ENCODE peak calls at places on chromosomes 11 and 22, in six cellular contexts. P, A, T, L, X and F are unnamed samples.
A peak's percentile ranks its signal among the peaks of the same experiment; 100 is the strongest.

GRCh38 chr11:64791781-64792291 is 11.2 kb downstream of the MAP4K2 start:
- DNase-seq in P (no peak), L (no peak), A (no peak), T (no peak), X (no peak), F (no peak)

GRCh38 chr11:7667460-7667859 is 5.8 kb downstream of the CYB5R2 start:
- DNase-seq in A (no peak), T (no peak), X (no peak), P (no peak), L (no peak), F (no peak)

GRCh38 chr11:63682045-63682915 is 980 bp downstream of the RTN3 start:
- DNase-seq in P (no peak), X (no peak), A (no peak), T (peak; percentile 24), L (no peak), F (no peak)

GRCh38 chr11:78365381-78365792 is 52.2 kb downstream of the GAB2 start:
- DNase-seq in P (no peak), T (peak; percentile 85), L (no peak), A (no peak), X (no peak), F (no peak)

GRCh38 chr11:102981324-102981910 is 25.9 kb upstream of the MMP13 start:
- DNase-seq in X (no peak), T (no peak), L (no peak), A (no peak), P (no peak), F (no peak)

GRCh38 chr11:72228229-72228843 is 3.8 kb downstream of the INPPL1 start:
- DNase-seq in L (no peak), A (no peak), P (no peak), X (no peak), T (no peak), F (no peak)

GRCh38 chr22:45319319-45319675 is 9.6 kb downstream of the FAM118A start:
- DNase-seq in L (no peak), T (no peak), P (no peak), X (no peak), A (no peak), F (no peak)

GRCh38 chr22:37519268-37520195 is at the start of gene CARD10:
- DNase-seq in L (no peak), T (peak; percentile 30), P (no peak), X (no peak), A (peak; percentile 85), F (no peak)

GRCh38 chr11:125281831-125282595 is 117.5 kb downstream of the PKNOX2 start:
- DNase-seq in A (no peak), X (no peak), T (no peak), L (no peak), P (no peak), F (no peak)

GRCh38 chr11:122368796-122369195 is 252.8 kb upstream of the BLID start:
- DNase-seq in L (no peak), X (no peak), A (no peak), T (no peak), P (no peak), F (no peak)
- H3K4me3 ChIP-seq in L (no peak overlapping the region), X (no peak overlapping the region), A (no peak overlapping the region), T (no peak overlapping the region), P (no peak overlapping the region), F (no peak overlapping the region)

DNA sequence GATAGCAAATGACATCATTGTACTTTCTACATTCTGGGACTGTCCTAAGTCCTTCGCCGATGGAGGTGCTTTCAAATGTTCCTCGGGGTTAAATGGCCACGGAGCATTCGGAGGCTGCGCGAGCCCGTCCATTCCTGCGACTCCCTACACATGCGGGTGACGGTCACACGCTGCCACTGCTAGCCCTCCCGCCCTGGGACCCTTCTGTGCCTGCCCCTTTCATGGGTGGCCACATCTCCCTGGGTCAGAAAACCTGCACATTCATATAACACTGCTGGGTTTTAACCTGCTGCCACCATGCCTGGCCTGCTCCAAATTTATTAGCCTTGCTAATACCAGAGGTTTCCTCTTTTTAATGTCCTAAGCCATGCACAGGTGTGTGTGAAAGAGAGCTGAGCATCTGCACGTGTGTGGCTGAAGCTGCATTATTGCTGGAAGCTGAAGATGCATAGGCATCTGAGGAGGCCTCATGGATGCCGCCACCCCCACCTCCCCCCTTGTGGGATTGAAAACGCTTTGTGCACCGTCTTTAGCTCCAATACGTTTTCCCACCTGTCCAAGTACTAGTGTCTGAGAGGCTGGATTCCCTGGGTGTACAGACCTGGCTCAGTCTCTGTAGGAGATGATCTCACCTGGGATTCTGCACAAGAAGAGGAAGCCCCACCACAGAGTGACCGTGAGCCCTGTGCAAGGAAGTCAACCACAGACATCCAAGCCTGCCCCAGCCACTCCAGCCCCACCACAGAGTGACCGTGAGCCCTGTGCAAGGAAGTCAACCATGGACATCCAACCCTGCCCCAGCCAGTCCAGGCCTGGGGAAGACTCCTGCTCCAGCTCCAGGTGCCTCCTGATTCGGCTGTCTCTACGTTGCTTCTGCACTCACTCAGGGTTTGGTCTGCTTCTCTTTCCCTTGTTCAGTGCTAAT is 626.4 kb downstream of the BRD1 start:
- DNase-seq in P (no peak), L (no peak), A (peak; percentile 29), X (no peak), T (no peak), F (no peak)
- H3K9me3 ChIP-seq in P (no peaks in the 10 kb centered on the region), L (no peaks in the 10 kb centered on the region), A (no peaks in the 10 kb centered on the region), X (no peaks in the 10 kb centered on the region), T (peaks cover 2% of the 10 kb centered on the region), F (no peaks in the 10 kb centered on the region)

GRCh38 chr11:117183724-117184349 is 5.3 kb downstream of the SIDT2 start:
- DNase-seq in T (no peak), P (peak; percentile 5), X (no peak), A (peak; percentile 58), L (no peak), F (no peak)
- H3K36me3 ChIP-seq in T (peaks cover 9% of the 10 kb centered on the region), P (peaks cover 2% of the 10 kb centered on the region), X (peaks cover 10% of the 10 kb centered on the region), A (peaks cover 57% of the 10 kb centered on the region), L (peaks cover 29% of the 10 kb centered on the region), F (peaks cover 9% of the 10 kb centered on the region)

GRCh38 chr11:70525006-70525405 is 126.7 kb downstream of the CTTN start:
- DNase-seq in A (peak; percentile 32), L (no peak), T (no peak), X (no peak), P (no peak), F (no peak)
- H3K4me3 ChIP-seq in A (no peak overlapping the region), L (no peak overlapping the region), T (no peak overlapping the region), X (no peak overlapping the region), P (no peak overlapping the region), F (no peak overlapping the region)

DNA sequence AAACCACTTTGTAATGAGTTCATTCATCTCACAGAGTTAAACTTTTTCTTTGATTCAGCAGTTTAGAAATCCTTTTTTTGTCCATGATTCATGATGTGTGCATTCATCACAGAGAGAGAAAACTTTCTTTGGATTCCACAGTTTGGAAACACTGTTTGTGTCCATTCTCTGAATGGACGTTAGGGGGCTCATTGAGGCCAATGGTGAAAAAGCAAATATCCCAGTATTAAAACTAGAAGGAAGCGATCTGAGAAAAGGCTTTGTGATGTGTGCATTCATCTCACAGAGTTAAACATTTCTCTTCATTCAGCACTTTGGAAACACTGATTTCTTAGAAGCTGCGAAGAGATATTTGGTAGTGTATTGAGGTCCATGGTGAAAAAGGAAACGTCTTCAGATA is 155.6 kb upstream of the TRIM48 start:
- DNase-seq in P (no peak), L (no peak), A (no peak), T (no peak), X (no peak), F (no peak)
- H3K9me3 ChIP-seq in P (peaks cover 72% of the 10 kb centered on the region), L (peaks cover 8% of the 10 kb centered on the region), A (no peaks in the 10 kb centered on the region), T (peaks cover 2% of the 10 kb centered on the region), X (peaks cover 34% of the 10 kb centered on the region), F (no peaks in the 10 kb centered on the region)

GRCh38 chr22:23196165-23196564 is 15.9 kb downstream of the BCR start:
- DNase-seq in P (no peak), L (no peak), X (no peak), T (no peak), A (no peak), F (no peak)
- H3K36me3 ChIP-seq in P (no peaks in the 10 kb centered on the region), L (peaks cover 9% of the 10 kb centered on the region), X (peaks cover 10% of the 10 kb centered on the region), T (no peaks in the 10 kb centered on the region), A (no peaks in the 10 kb centered on the region), F (peaks cover 4% of the 10 kb centered on the region)

GRCh38 chr11:36997656-36998055 is 399.6 kb upstream of the RAG2 start:
- DNase-seq in T (no peak), P (no peak), X (no peak), L (no peak), A (no peak), F (no peak)

GRCh38 chr11:37006563-37006962 is 408.5 kb upstream of the RAG2 start:
- DNase-seq in L (no peak), A (no peak), X (no peak), P (no peak), T (no peak), F (no peak)

GRCh38 chr11:37002831-37003230 is 404.8 kb upstream of the RAG2 start:
- DNase-seq in P (no peak), X (no peak), T (no peak), L (no peak), A (no peak), F (no peak)
- H3K4me3 ChIP-seq in P (no peak overlapping the region), X (no peak overlapping the region), T (no peak overlapping the region), L (no peak overlapping the region), A (no peak overlapping the region), F (no peak overlapping the region)

DNA sequence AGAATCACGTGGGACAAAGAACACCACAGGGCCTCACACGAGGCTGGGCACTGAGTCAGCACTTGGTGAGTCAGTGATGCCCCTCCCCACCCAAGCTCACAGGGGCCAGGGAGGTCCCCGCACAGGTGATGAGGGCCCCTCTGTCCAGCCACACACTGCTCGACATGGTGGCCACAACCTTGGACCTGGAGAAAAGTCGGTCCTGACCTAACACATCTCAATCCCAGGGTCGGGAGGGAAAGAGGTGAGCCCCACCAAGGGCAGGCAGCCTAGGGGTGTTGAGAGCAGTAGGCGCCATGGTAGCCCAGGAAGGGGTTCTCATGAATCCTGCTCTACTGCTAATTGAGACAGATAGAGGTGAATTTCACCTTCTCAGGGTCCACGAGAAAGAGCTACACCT is 176.4 kb downstream of the SHANK2 start:
- DNase-seq in P (no peak), X (no peak), T (no peak), A (no peak), L (no peak), F (no peak)
- H3K9me3 ChIP-seq in P (peaks cover 13% of the 10 kb centered on the region), X (no peaks in the 10 kb centered on the region), T (peaks cover 7% of the 10 kb centered on the region), A (no peaks in the 10 kb centered on the region), L (no peaks in the 10 kb centered on the region), F (no peaks in the 10 kb centered on the region)